ENCODE peak calls at places on chromosomes 11 and 22, in ten cellular contexts. One of them, this sample, is unnamed.

GRCh38 chr11:62689421-62690183 is at the start of gene LRRN4CL:
- DNase-seq in right atrium auricular region: peak
- DNase-seq in thyroid gland: no peak
- DNase-seq in GM12878: no peak
- DNase-seq in GM23338: no peak
- DNase-seq in stomach: peak
- DNase-seq in BJ: peak
- DNase-seq in bronchial epithelial cell: no peak
- DNase-seq in fibroblast of the aortic adventitia: peak
- DNase-seq in PC-9: no peak
- DNase-seq in this sample: no peak

GRCh38 chr22:39721456-39722325 is 151.1 kb downstream of the CACNA1I start:
- DNase-seq in stomach: peak
- DNase-seq in GM12878: no peak
- DNase-seq in right atrium auricular region: no peak
- DNase-seq in BJ: no peak
- DNase-seq in PC-9: no peak
- DNase-seq in thyroid gland: no peak
- DNase-seq in bronchial epithelial cell: no peak
- DNase-seq in GM23338: no peak
- DNase-seq in fibroblast of the aortic adventitia: no peak
- DNase-seq in this sample: no peak

GRCh38 chr22:46861468-46861867 is 99.0 kb downstream of the TBC1D22A start:
- DNase-seq in thyroid gland: no peak
- DNase-seq in BJ: no peak
- DNase-seq in PC-9: no peak
- DNase-seq in GM12878: no peak
- DNase-seq in GM23338: no peak
- DNase-seq in stomach: no peak
- DNase-seq in bronchial epithelial cell: no peak
- DNase-seq in right atrium auricular region: no peak
- DNase-seq in fibroblast of the aortic adventitia: no peak
- DNase-seq in this sample: no peak

GRCh38 chr11:102564110-102564509 is 33.6 kb upstream of the MMP7 start:
- DNase-seq in BJ: peak
- DNase-seq in stomach: no peak
- DNase-seq in fibroblast of the aortic adventitia: peak
- DNase-seq in bronchial epithelial cell: peak
- DNase-seq in right atrium auricular region: no peak
- DNase-seq in GM23338: no peak
- DNase-seq in GM12878: no peak
- DNase-seq in thyroid gland: no peak
- DNase-seq in PC-9: no peak
- DNase-seq in this sample: no peak

GRCh38 chr11:2383823-2384722 is 7.0 kb downstream of the CD81 start:
- DNase-seq in stomach: no peak
- DNase-seq in thyroid gland: no peak
- DNase-seq in GM23338: peak
- DNase-seq in fibroblast of the aortic adventitia: no peak
- DNase-seq in GM12878: peak
- DNase-seq in BJ: no peak
- DNase-seq in PC-9: no peak
- DNase-seq in bronchial epithelial cell: peak
- DNase-seq in right atrium auricular region: no peak
- DNase-seq in this sample: no peak

GRCh38 chr11:57761301-57762234 is at the start of gene CTNND1:
- DNase-seq in BJ: peak
- DNase-seq in fibroblast of the aortic adventitia: peak
- DNase-seq in PC-9: peak
- DNase-seq in GM12878: peak
- DNase-seq in GM23338: peak
- DNase-seq in stomach: peak
- DNase-seq in bronchial epithelial cell: peak
- DNase-seq in thyroid gland: peak
- DNase-seq in right atrium auricular region: peak
- DNase-seq in this sample: peak

GRCh38 chr11:74842967-74843366 is 94.3 kb downstream of the RNF169 start:
- DNase-seq in right atrium auricular region: no peak
- DNase-seq in PC-9: no peak
- DNase-seq in stomach: no peak
- DNase-seq in bronchial epithelial cell: no peak
- DNase-seq in GM23338: peak
- DNase-seq in GM12878: no peak
- DNase-seq in BJ: no peak
- DNase-seq in thyroid gland: no peak
- DNase-seq in fibroblast of the aortic adventitia: no peak
- DNase-seq in this sample: no peak

GRCh38 chr11:130636672-130637463 is 188.4 kb downstream of the ADAMTS15 start:
- DNase-seq in thyroid gland: no peak
- DNase-seq in fibroblast of the aortic adventitia: peak
- DNase-seq in GM12878: no peak
- DNase-seq in PC-9: peak
- DNase-seq in right atrium auricular region: no peak
- DNase-seq in BJ: peak
- DNase-seq in stomach: no peak
- DNase-seq in bronchial epithelial cell: peak
- DNase-seq in GM23338: no peak
- DNase-seq in this sample: peak

GRCh38 chr22:39177791-39178190 is 25.3 kb upstream of the CBX7 start:
- DNase-seq in thyroid gland: peak
- DNase-seq in GM23338: no peak
- DNase-seq in stomach: no peak
- DNase-seq in fibroblast of the aortic adventitia: no peak
- DNase-seq in BJ: no peak
- DNase-seq in PC-9: no peak
- DNase-seq in GM12878: no peak
- DNase-seq in bronchial epithelial cell: no peak
- DNase-seq in right atrium auricular region: no peak
- DNase-seq in this sample: no peak

GRCh38 chr11:110147965-110148709 is 54.9 kb downstream of the ZC3H12C start:
- DNase-seq in bronchial epithelial cell: peak
- DNase-seq in fibroblast of the aortic adventitia: peak
- DNase-seq in GM12878: no peak
- DNase-seq in right atrium auricular region: no peak
- DNase-seq in GM23338: no peak
- DNase-seq in PC-9: no peak
- DNase-seq in BJ: no peak
- DNase-seq in stomach: no peak
- DNase-seq in thyroid gland: no peak
- DNase-seq in this sample: no peak

GRCh38 chr11:93591247-93591898 is 48.2 kb upstream of the SMCO4 start:
- DNase-seq in GM23338: no peak
- DNase-seq in GM12878: peak
- DNase-seq in stomach: no peak
- DNase-seq in BJ: no peak
- DNase-seq in bronchial epithelial cell: peak
- DNase-seq in PC-9: no peak
- DNase-seq in fibroblast of the aortic adventitia: no peak
- DNase-seq in thyroid gland: no peak
- DNase-seq in right atrium auricular region: no peak
- DNase-seq in this sample: no peak

GRCh38 chr11:107563702-107564101 is 1.8 kb downstream of the ALKBH8 start:
- DNase-seq in PC-9: peak
- DNase-seq in thyroid gland: peak
- DNase-seq in BJ: no peak
- DNase-seq in fibroblast of the aortic adventitia: peak
- DNase-seq in GM23338: peak
- DNase-seq in bronchial epithelial cell: peak
- DNase-seq in stomach: no peak
- DNase-seq in GM12878: no peak
- DNase-seq in right atrium auricular region: no peak
- DNase-seq in this sample: no peak

GRCh38 chr11:107561688-107562087 is 3.8 kb downstream of the ALKBH8 start:
- DNase-seq in GM23338: no peak
- DNase-seq in bronchial epithelial cell: peak
- DNase-seq in PC-9: no peak
- DNase-seq in fibroblast of the aortic adventitia: peak
- DNase-seq in thyroid gland: no peak
- DNase-seq in BJ: peak
- DNase-seq in right atrium auricular region: no peak
- DNase-seq in GM12878: no peak
- DNase-seq in stomach: no peak
- DNase-seq in this sample: no peak

GRCh38 chr11:107565219-107565937 is at the start of gene ALKBH8:
- DNase-seq in PC-9: peak
- DNase-seq in BJ: no peak
- DNase-seq in fibroblast of the aortic adventitia: peak
- DNase-seq in stomach: peak
- DNase-seq in right atrium auricular region: peak
- DNase-seq in thyroid gland: peak
- DNase-seq in GM23338: peak
- DNase-seq in bronchial epithelial cell: peak
- DNase-seq in GM12878: peak
- DNase-seq in this sample: no peak

GRCh38 chr11:107564877-107565218 is 687 bp downstream of the ALKBH8 start:
- DNase-seq in GM23338: no peak
- DNase-seq in thyroid gland: no peak
- DNase-seq in BJ: no peak
- DNase-seq in GM12878: no peak
- DNase-seq in bronchial epithelial cell: no peak
- DNase-seq in PC-9: no peak
- DNase-seq in fibroblast of the aortic adventitia: no peak
- DNase-seq in stomach: no peak
- DNase-seq in right atrium auricular region: no peak
- DNase-seq in this sample: no peak

DNA sequence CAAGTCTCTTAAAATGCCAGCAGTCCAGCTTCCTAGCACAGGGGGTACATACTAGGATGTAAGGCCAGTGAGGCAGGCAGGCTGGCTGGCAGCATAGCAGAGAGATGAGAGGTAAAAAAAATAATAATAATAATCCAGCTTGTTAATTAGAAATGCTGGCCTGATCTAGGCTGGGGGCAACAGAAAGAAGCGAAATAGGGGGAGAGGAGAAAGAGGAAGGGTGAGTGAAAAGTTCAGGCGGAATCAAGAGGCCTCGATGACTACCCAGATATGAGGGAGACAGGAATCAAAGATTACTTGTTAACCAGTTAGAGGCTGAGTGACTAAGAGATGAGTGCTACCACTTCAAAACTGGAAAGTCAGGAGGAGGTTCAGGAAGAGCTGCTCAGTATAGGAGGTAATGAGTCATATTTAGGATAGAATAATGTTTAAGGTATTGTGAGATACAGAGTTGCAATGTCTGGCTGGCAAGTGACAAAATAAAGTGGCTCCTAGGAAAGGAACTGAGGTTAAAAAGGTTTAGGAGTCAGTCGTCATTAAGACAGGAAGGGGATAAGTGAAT is 2.8 kb downstream of the ALKBH8 start:
- DNase-seq in stomach: no peak
- DNase-seq in thyroid gland: no peak
- DNase-seq in GM23338: no peak
- DNase-seq in bronchial epithelial cell: peak
- DNase-seq in fibroblast of the aortic adventitia: peak
- DNase-seq in PC-9: no peak
- DNase-seq in BJ: no peak
- DNase-seq in GM12878: no peak
- DNase-seq in right atrium auricular region: no peak
- DNase-seq in this sample: no peak
- H3K4me3 ChIP-seq in stomach: no peak
- H3K4me3 ChIP-seq in thyroid gland: no peak
- H3K4me3 ChIP-seq in GM23338: no peak
- H3K4me3 ChIP-seq in bronchial epithelial cell: no peak
- H3K4me3 ChIP-seq in fibroblast of the aortic adventitia: no peak
- H3K4me3 ChIP-seq in PC-9: peak
- H3K4me3 ChIP-seq in BJ: no peak
- H3K4me3 ChIP-seq in GM12878: no peak
- H3K4me3 ChIP-seq in right atrium auricular region: no peak
- H3K4me3 ChIP-seq in this sample: no peak

DNA sequence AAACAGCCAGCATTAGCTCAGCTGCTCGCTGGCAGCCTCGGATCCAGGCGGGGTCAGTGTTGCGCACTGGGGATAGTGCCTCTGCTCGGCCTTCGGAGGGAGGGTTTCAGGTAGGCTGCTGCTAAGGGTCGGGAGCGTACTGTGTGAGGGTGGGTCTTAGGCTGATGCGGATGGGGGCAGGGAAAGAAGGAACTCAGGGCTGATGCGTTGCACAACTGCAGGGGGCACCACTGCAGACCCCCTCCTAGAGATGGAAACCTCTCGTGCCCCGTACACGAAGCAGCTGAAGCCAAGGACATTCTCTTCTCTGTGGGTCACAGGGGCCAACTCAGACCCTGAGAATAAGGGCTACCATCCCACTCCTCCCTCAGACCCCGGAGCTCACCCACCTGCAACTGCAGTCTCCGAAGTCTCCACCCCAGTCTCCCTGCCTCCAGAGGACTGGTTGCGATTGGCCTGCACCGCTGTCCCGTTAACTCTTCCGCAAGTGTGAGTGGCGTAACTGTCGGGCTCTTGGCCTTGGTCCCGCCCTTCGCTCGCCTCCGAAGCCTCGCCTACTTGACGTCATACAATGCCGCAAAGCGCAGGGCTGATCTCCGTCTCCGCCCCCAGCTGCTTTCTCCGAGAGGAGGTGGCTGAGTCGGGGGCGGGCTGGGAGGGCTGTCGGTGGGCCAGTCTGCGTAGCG is at the start of gene KBTBD3:
- DNase-seq in fibroblast of the aortic adventitia: peak
- DNase-seq in PC-9: peak
- DNase-seq in stomach: peak
- DNase-seq in thyroid gland: peak
- DNase-seq in GM23338: peak
- DNase-seq in bronchial epithelial cell: peak
- DNase-seq in GM12878: peak
- DNase-seq in right atrium auricular region: peak
- DNase-seq in BJ: peak
- DNase-seq in this sample: peak
- TF ChIP-seq CTCF in fibroblast of the aortic adventitia: peak
- TF ChIP-seq CTCF in PC-9: peak
- TF ChIP-seq CTCF in stomach: no peak
- TF ChIP-seq CTCF in thyroid gland: peak
- TF ChIP-seq CTCF in GM23338: peak
- TF ChIP-seq CTCF in bronchial epithelial cell: peak
- TF ChIP-seq CTCF in GM12878: peak
- TF ChIP-seq CTCF in right atrium auricular region: peak
- TF ChIP-seq CTCF in BJ: peak
- TF ChIP-seq CTCF in this sample: peak

DNA sequence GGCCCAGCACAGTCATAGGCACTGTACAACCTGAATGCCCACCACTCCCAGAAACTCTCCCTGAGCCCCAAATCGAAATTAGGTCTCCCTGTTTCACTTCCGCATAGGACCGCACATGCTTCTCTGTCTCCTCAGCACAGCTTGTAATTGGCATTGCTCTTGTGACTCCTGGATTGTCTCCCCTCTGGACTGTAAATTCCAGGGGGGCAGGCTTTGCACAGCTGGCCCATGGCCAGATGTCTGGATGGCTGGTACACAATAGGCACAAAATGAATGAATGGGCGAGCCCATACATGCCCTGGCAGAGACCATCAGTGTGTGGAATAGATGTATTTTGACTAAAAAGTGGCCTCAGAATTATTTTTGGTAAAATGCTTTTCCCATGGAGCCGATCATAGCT is 63.3 kb upstream of the PHF21B start:
- DNase-seq in PC-9: no peak
- DNase-seq in bronchial epithelial cell: peak
- DNase-seq in fibroblast of the aortic adventitia: no peak
- DNase-seq in GM12878: no peak
- DNase-seq in right atrium auricular region: no peak
- DNase-seq in stomach: no peak
- DNase-seq in BJ: no peak
- DNase-seq in thyroid gland: no peak
- DNase-seq in GM23338: no peak
- DNase-seq in this sample: no peak
- H3K4me3 ChIP-seq in PC-9: no peak
- H3K4me3 ChIP-seq in bronchial epithelial cell: no peak
- H3K4me3 ChIP-seq in fibroblast of the aortic adventitia: no peak
- H3K4me3 ChIP-seq in GM12878: no peak
- H3K4me3 ChIP-seq in right atrium auricular region: no peak
- H3K4me3 ChIP-seq in stomach: no peak
- H3K4me3 ChIP-seq in BJ: no peak
- H3K4me3 ChIP-seq in thyroid gland: no peak
- H3K4me3 ChIP-seq in GM23338: peak
- H3K4me3 ChIP-seq in this sample: no peak

GRCh38 chr22:35380537-35381423 is at the start of gene HMOX1:
- DNase-seq in thyroid gland: peak
- DNase-seq in GM12878: no peak
- DNase-seq in fibroblast of the aortic adventitia: peak
- DNase-seq in GM23338: peak
- DNase-seq in stomach: peak
- DNase-seq in PC-9: peak
- DNase-seq in right atrium auricular region: peak
- DNase-seq in bronchial epithelial cell: peak
- DNase-seq in BJ: peak
- DNase-seq in this sample: peak
- TF ChIP-seq CTCF in thyroid gland: no peak
- TF ChIP-seq CTCF in GM12878: peak
- TF ChIP-seq CTCF in fibroblast of the aortic adventitia: peak
- TF ChIP-seq CTCF in GM23338: no peak
- TF ChIP-seq CTCF in stomach: no peak
- TF ChIP-seq CTCF in PC-9: no peak
- TF ChIP-seq CTCF in right atrium auricular region: no peak
- TF ChIP-seq CTCF in bronchial epithelial cell: peak
- TF ChIP-seq CTCF in BJ: no peak
- TF ChIP-seq CTCF in this sample: no peak

This sample was measured in LNCaP clone FGC.